ENCODE peak calls at places on chromosomes 7 and 10, in nine cellular contexts. One of them, this sample, is unnamed.

GRCh38 chr10:22640351-22640750 is 74.0 kb downstream of the PIP4K2A start:
- DNase-seq in fibroblast of pulmonary artery: no peak
- DNase-seq in choroid plexus epithelial cell: no peak
- DNase-seq in psoas muscle: no peak
- DNase-seq in GM12878: no peak
- DNase-seq in A549: no peak
- DNase-seq in astrocyte: no peak
- DNase-seq in heart right ventricle: no peak
- DNase-seq in AG10803: no peak
- DNase-seq in this sample: no peak

GRCh38 chr7:113774182-113774807 is 144.5 kb downstream of the PPP1R3A start:
- DNase-seq in psoas muscle: no peak
- DNase-seq in astrocyte: peak; percentile 43
- DNase-seq in fibroblast of pulmonary artery: peak; percentile 66
- DNase-seq in heart right ventricle: no peak
- DNase-seq in A549: peak; percentile 6
- DNase-seq in GM12878: no peak
- DNase-seq in AG10803: peak; percentile 39
- DNase-seq in choroid plexus epithelial cell: peak; percentile 87
- DNase-seq in this sample: peak; percentile 64

GRCh38 chr7:122132341-122132740 is 11.7 kb downstream of the AASS start:
- DNase-seq in fibroblast of pulmonary artery: peak; percentile 37
- DNase-seq in psoas muscle: no peak
- DNase-seq in heart right ventricle: no peak
- DNase-seq in AG10803: peak; percentile 71
- DNase-seq in astrocyte: peak; percentile 78
- DNase-seq in choroid plexus epithelial cell: peak; percentile 33
- DNase-seq in A549: no peak
- DNase-seq in GM12878: no peak
- DNase-seq in this sample: peak; percentile 11

GRCh38 chr7:99380823-99381663 is 6.5 kb downstream of the ARPC1B start:
- DNase-seq in choroid plexus epithelial cell: peak; percentile 58
- DNase-seq in astrocyte: no peak
- DNase-seq in A549: no peak
- DNase-seq in GM12878: peak; percentile 88
- DNase-seq in heart right ventricle: no peak
- DNase-seq in fibroblast of pulmonary artery: peak; percentile 64
- DNase-seq in psoas muscle: no peak
- DNase-seq in AG10803: no peak
- DNase-seq in this sample: peak; percentile 80

GRCh38 chr7:137169282-137169698 is 174.2 kb downstream of the PTN start:
- DNase-seq in AG10803: peak; percentile 76
- DNase-seq in fibroblast of pulmonary artery: peak; percentile 88
- DNase-seq in heart right ventricle: peak; percentile 26
- DNase-seq in astrocyte: peak; percentile 71
- DNase-seq in choroid plexus epithelial cell: peak; percentile 88
- DNase-seq in psoas muscle: peak; percentile 45
- DNase-seq in GM12878: no peak
- DNase-seq in A549: no peak
- DNase-seq in this sample: peak; percentile 84

GRCh38 chr10:24375510-24375909 is 166.6 kb downstream of the KIAA1217 start:
- DNase-seq in choroid plexus epithelial cell: no peak
- DNase-seq in GM12878: no peak
- DNase-seq in AG10803: no peak
- DNase-seq in psoas muscle: no peak
- DNase-seq in astrocyte: no peak
- DNase-seq in A549: no peak
- DNase-seq in heart right ventricle: no peak
- DNase-seq in fibroblast of pulmonary artery: no peak
- DNase-seq in this sample: no peak

GRCh38 chr7:105019269-105019668 is 5.3 kb downstream of the KMT2E start:
- DNase-seq in AG10803: no peak
- DNase-seq in astrocyte: no peak
- DNase-seq in psoas muscle: no peak
- DNase-seq in fibroblast of pulmonary artery: no peak
- DNase-seq in heart right ventricle: no peak
- DNase-seq in A549: no peak
- DNase-seq in GM12878: no peak
- DNase-seq in choroid plexus epithelial cell: no peak
- DNase-seq in this sample: no peak

GRCh38 chr7:143013897-143014296 is 13.0 kb downstream of the OR9A2 start:
- DNase-seq in choroid plexus epithelial cell: peak; percentile 70
- DNase-seq in fibroblast of pulmonary artery: peak; percentile 84
- DNase-seq in heart right ventricle: no peak
- DNase-seq in GM12878: no peak
- DNase-seq in psoas muscle: no peak
- DNase-seq in A549: no peak
- DNase-seq in AG10803: peak; percentile 86
- DNase-seq in astrocyte: peak; percentile 87
- DNase-seq in this sample: peak; percentile 84

GRCh38 chr7:128404143-128404681 is 5.6 kb downstream of the IMPDH1 start:
- DNase-seq in GM12878: no peak
- DNase-seq in psoas muscle: no peak
- DNase-seq in fibroblast of pulmonary artery: no peak
- DNase-seq in A549: no peak
- DNase-seq in AG10803: no peak
- DNase-seq in heart right ventricle: no peak
- DNase-seq in astrocyte: no peak
- DNase-seq in choroid plexus epithelial cell: peak; percentile 26
- DNase-seq in this sample: no peak

GRCh38 chr10:2282194-2282593 is 544.9 kb upstream of the ADARB2 start:
- DNase-seq in GM12878: no peak
- DNase-seq in heart right ventricle: no peak
- DNase-seq in fibroblast of pulmonary artery: no peak
- DNase-seq in choroid plexus epithelial cell: no peak
- DNase-seq in AG10803: no peak
- DNase-seq in psoas muscle: no peak
- DNase-seq in A549: no peak
- DNase-seq in astrocyte: no peak
- DNase-seq in this sample: no peak

DNA sequence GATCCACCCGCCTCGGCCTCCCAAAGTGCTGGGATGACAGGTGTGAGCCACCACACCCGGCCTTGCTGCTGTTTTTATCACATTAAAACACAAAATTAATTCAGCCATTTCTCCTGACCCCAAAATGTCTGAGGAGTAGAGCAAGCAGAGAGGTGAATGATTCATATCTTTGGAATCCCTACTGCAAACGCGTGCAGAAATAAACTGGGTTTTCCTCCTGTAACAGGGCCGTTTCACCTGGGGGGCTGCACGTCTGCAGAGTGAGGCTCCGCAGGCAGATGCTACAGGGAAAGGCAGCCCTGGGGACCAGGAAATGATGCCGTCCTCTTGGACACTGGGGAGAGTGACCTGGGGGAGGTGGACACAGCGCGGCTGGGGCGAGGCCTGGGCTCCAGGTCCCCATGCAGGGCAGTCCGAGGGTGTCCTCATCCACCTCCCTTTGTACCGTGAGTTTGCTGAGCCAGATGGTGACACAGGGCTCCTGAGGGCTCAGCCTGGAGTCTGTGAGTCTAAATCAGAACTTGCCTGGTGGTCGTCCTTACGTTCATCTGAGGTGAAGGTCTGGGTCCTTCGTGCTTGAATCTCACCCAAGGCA is 41.9 kb downstream of the PDGFA start:
- DNase-seq in heart right ventricle: no peak
- DNase-seq in fibroblast of pulmonary artery: no peak
- DNase-seq in A549: no peak
- DNase-seq in astrocyte: no peak
- DNase-seq in AG10803: no peak
- DNase-seq in psoas muscle: peak; percentile 48
- DNase-seq in GM12878: no peak
- DNase-seq in choroid plexus epithelial cell: peak; percentile 58
- DNase-seq in this sample: no peak
- TF ChIP-seq CTCF in heart right ventricle: no peak
- TF ChIP-seq CTCF in fibroblast of pulmonary artery: no peak
- TF ChIP-seq CTCF in A549: no peak
- TF ChIP-seq CTCF in astrocyte: no peak
- TF ChIP-seq CTCF in AG10803: no peak
- TF ChIP-seq CTCF in psoas muscle: no peak
- TF ChIP-seq CTCF in GM12878: no peak
- TF ChIP-seq CTCF in choroid plexus epithelial cell: no peak
- TF ChIP-seq CTCF in this sample: no peak

DNA sequence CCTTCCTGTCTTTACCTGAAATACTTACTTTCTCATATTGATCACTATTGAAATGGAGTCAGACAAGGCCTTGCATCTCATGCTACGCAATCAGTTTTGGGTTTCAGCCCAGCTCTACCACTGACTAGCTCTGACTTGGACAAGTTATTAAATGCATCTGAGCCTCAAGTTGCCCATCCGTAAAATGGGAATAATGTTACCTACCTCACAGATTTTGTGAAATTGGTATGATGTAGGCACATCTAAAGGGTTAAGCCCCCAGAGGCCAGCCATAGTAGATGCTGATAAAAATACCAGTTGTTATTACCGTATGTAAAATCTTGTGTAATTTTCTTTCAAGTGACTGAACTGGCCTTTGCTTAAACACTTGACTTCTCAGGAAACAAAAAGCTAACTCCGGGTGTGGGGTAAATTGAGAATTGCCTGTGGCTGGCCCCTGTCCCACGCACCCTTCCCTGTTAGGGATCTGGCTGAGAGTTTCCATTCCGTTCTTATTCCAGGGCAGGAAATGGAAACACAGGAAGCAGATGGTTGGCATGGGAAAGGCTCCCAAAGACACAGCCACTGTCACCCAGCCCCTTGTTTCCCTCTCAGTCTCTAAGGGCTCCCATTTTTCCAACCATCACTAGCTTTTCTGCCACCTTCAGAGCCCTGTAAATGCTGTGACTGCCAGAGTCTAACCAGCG is 7.6 kb downstream of the DUSP5 start:
- DNase-seq in heart right ventricle: no peak
- DNase-seq in astrocyte: no peak
- DNase-seq in GM12878: no peak
- DNase-seq in A549: no peak
- DNase-seq in AG10803: no peak
- DNase-seq in choroid plexus epithelial cell: no peak
- DNase-seq in psoas muscle: no peak
- DNase-seq in fibroblast of pulmonary artery: no peak
- DNase-seq in this sample: peak; percentile 16
- H3K4me3 ChIP-seq in heart right ventricle: no peak overlapping the region
- H3K4me3 ChIP-seq in astrocyte: no peak overlapping the region
- H3K4me3 ChIP-seq in GM12878: no peak overlapping the region
- H3K4me3 ChIP-seq in A549: no peak overlapping the region
- H3K4me3 ChIP-seq in AG10803: no peak overlapping the region
- H3K4me3 ChIP-seq in choroid plexus epithelial cell: no peak overlapping the region
- H3K4me3 ChIP-seq in psoas muscle: no peak overlapping the region
- H3K4me3 ChIP-seq in fibroblast of pulmonary artery: no peak overlapping the region
- H3K4me3 ChIP-seq in this sample: no peak overlapping the region

GRCh38 chr10:42780456-42780855 is 2.1 kb upstream of the BMS1 start:
- DNase-seq in fibroblast of pulmonary artery: no peak
- DNase-seq in GM12878: no peak
- DNase-seq in AG10803: no peak
- DNase-seq in psoas muscle: no peak
- DNase-seq in heart right ventricle: no peak
- DNase-seq in astrocyte: no peak
- DNase-seq in choroid plexus epithelial cell: no peak
- DNase-seq in A549: no peak
- DNase-seq in this sample: no peak

GRCh38 chr10:42783181-42783549 is 570 bp downstream of the BMS1 start:
- DNase-seq in AG10803: peak; percentile 41
- DNase-seq in psoas muscle: peak; percentile 48
- DNase-seq in GM12878: no peak
- DNase-seq in heart right ventricle: no peak
- DNase-seq in fibroblast of pulmonary artery: peak; percentile 77
- DNase-seq in choroid plexus epithelial cell: peak; percentile 77
- DNase-seq in astrocyte: peak; percentile 72
- DNase-seq in A549: peak; percentile 21
- DNase-seq in this sample: peak; percentile 76

GRCh38 chr10:42781893-42782445 is 626 bp upstream of the BMS1 start:
- DNase-seq in GM12878: no peak
- DNase-seq in AG10803: peak; percentile 21
- DNase-seq in A549: no peak
- DNase-seq in astrocyte: no peak
- DNase-seq in psoas muscle: peak; percentile 58
- DNase-seq in heart right ventricle: no peak
- DNase-seq in choroid plexus epithelial cell: peak; percentile 19
- DNase-seq in fibroblast of pulmonary artery: peak; percentile 23
- DNase-seq in this sample: no peak

GRCh38 chr10:42785759-42786158 is 3.2 kb downstream of the BMS1 start:
- DNase-seq in psoas muscle: no peak
- DNase-seq in fibroblast of pulmonary artery: no peak
- DNase-seq in choroid plexus epithelial cell: no peak
- DNase-seq in A549: no peak
- DNase-seq in heart right ventricle: no peak
- DNase-seq in GM12878: no peak
- DNase-seq in astrocyte: no peak
- DNase-seq in AG10803: no peak
- DNase-seq in this sample: no peak

DNA sequence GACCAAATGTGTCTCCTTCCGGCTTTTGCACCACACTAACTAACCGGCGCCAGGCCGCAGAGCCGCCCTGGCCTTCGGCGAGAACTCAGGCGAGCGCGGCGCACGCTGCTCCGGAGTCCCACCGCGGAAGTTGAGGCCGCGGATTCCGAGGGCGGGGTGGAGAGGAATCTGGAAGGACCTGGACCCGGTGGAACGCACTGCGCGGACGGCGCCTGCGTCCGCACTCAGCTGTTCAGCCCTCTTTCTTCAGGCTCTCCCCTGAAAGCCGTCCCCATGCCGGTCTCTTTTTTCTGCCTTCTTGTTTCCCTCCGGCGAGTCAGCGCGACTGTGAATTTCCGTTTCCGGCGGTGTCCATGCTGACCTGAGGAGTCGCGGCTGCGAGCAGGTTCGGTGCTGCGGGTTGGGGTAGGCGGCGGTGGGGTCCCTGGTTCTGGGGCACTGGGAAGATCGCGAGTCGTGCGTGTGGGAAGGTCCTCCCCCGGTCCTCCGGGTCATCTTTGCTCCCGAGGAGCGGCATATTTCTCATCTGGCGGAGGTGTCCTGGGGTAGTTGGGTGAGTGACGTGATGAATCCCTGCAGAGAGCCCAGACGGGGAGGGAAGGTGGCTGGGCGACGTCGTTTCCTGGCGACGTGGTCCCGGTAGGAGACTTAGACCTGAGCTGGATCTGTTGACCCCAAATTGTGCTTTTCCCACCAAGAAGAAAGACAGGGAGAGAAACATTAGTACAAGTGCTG is at the start of gene BMS1:
- DNase-seq in GM12878: peak; percentile 77
- DNase-seq in choroid plexus epithelial cell: peak; percentile 97
- DNase-seq in astrocyte: peak; percentile 92
- DNase-seq in A549: peak; percentile 88
- DNase-seq in fibroblast of pulmonary artery: peak; percentile 96
- DNase-seq in AG10803: peak; percentile 92
- DNase-seq in heart right ventricle: peak; percentile 86
- DNase-seq in psoas muscle: peak; percentile 94
- DNase-seq in this sample: peak; percentile 95
- TF ChIP-seq CTCF in GM12878: no peak
- TF ChIP-seq CTCF in choroid plexus epithelial cell: no peak
- TF ChIP-seq CTCF in astrocyte: no peak
- TF ChIP-seq CTCF in A549: no peak
- TF ChIP-seq CTCF in fibroblast of pulmonary artery: no peak
- TF ChIP-seq CTCF in AG10803: no peak
- TF ChIP-seq CTCF in heart right ventricle: no peak
- TF ChIP-seq CTCF in psoas muscle: no peak
- TF ChIP-seq CTCF in this sample: no peak

DNA sequence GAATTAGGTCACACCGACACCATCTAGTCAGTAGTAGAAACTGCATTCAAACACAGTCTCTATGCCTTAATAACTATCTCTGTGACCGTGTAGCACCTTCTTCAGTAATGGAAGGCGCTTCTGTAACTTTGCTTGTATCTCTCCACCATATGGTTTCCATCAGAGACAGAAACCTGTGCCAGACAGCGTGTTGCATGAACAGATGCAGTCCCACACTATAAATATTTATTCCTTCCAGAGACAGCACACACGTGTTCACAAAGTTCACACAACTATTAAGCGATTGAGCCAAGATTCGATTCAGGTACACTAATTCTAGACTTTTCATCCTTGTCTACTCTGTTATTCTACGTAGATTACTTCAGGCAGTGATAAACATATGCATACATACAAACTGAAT is 873.9 kb upstream of the MBL2 start:
- DNase-seq in GM12878: no peak
- DNase-seq in AG10803: no peak
- DNase-seq in psoas muscle: no peak
- DNase-seq in fibroblast of pulmonary artery: no peak
- DNase-seq in heart right ventricle: no peak
- DNase-seq in choroid plexus epithelial cell: no peak
- DNase-seq in astrocyte: no peak
- DNase-seq in A549: no peak
- DNase-seq in this sample: no peak
- H3K4me3 ChIP-seq in GM12878: no peak overlapping the region
- H3K4me3 ChIP-seq in AG10803: no peak overlapping the region
- H3K4me3 ChIP-seq in psoas muscle: no peak overlapping the region
- H3K4me3 ChIP-seq in fibroblast of pulmonary artery: no peak overlapping the region
- H3K4me3 ChIP-seq in heart right ventricle: no peak overlapping the region
- H3K4me3 ChIP-seq in choroid plexus epithelial cell: no peak overlapping the region
- H3K4me3 ChIP-seq in astrocyte: no peak overlapping the region
- H3K4me3 ChIP-seq in A549: no peak overlapping the region
- H3K4me3 ChIP-seq in this sample: no peak overlapping the region